ENCODE peak calls at places on chromosome 20, in nine cellular contexts. One of them, this sample, is unnamed.

GRCh38 chr20:21235713-21236445 is 67.3 kb upstream of the XRN2 start:
- DNase-seq in prostate gland: peak; percentile 70
- DNase-seq in CD4-positive, alpha-beta T cell: peak; percentile 54
- DNase-seq in RWPE1: peak; percentile 47
- DNase-seq in Calu3: peak; percentile 38
- DNase-seq in osteocyte: no peak
- DNase-seq in H9: peak; percentile 65
- DNase-seq in cardiac fibroblast: peak; percentile 79
- DNase-seq in ovary: peak; percentile 40
- DNase-seq in this sample: no peak

GRCh38 chr20:17262786-17263185 is 35.9 kb downstream of the PCSK2 start:
- DNase-seq in prostate gland: no peak
- DNase-seq in CD4-positive, alpha-beta T cell: no peak
- DNase-seq in RWPE1: no peak
- DNase-seq in Calu3: no peak
- DNase-seq in osteocyte: no peak
- DNase-seq in H9: no peak
- DNase-seq in cardiac fibroblast: no peak
- DNase-seq in ovary: no peak
- DNase-seq in this sample: no peak

GRCh38 chr20:37564388-37565133 is 36.9 kb upstream of the BLCAP start:
- DNase-seq in prostate gland: no peak
- DNase-seq in CD4-positive, alpha-beta T cell: peak; percentile 19
- DNase-seq in RWPE1: peak; percentile 84
- DNase-seq in Calu3: peak; percentile 84
- DNase-seq in osteocyte: peak; percentile 89
- DNase-seq in H9: peak; percentile 70
- DNase-seq in cardiac fibroblast: peak; percentile 26
- DNase-seq in ovary: peak; percentile 52
- DNase-seq in this sample: peak; percentile 82

GRCh38 chr20:40651121-40651520 is 37.9 kb downstream of the MAFB start:
- DNase-seq in prostate gland: no peak
- DNase-seq in CD4-positive, alpha-beta T cell: no peak
- DNase-seq in RWPE1: peak; percentile 83
- DNase-seq in Calu3: no peak
- DNase-seq in osteocyte: no peak
- DNase-seq in H9: no peak
- DNase-seq in cardiac fibroblast: peak; percentile 70
- DNase-seq in ovary: no peak
- DNase-seq in this sample: no peak

GRCh38 chr20:63295846-63296245 is 2.9 kb downstream of the COL20A1 start:
- DNase-seq in prostate gland: no peak
- DNase-seq in CD4-positive, alpha-beta T cell: no peak
- DNase-seq in RWPE1: no peak
- DNase-seq in Calu3: no peak
- DNase-seq in osteocyte: no peak
- DNase-seq in H9: no peak
- DNase-seq in cardiac fibroblast: no peak
- DNase-seq in ovary: no peak
- DNase-seq in this sample: no peak

GRCh38 chr20:44584103-44584690 is 1.8 kb downstream of the PKIG start:
- DNase-seq in prostate gland: no peak
- DNase-seq in CD4-positive, alpha-beta T cell: no peak
- DNase-seq in RWPE1: no peak
- DNase-seq in Calu3: no peak
- DNase-seq in osteocyte: no peak
- DNase-seq in H9: no peak
- DNase-seq in cardiac fibroblast: no peak
- DNase-seq in ovary: no peak
- DNase-seq in this sample: no peak

GRCh38 chr20:52972190-52972937 is at the start of gene TSHZ2:
- DNase-seq in prostate gland: peak; percentile 16
- DNase-seq in CD4-positive, alpha-beta T cell: peak; percentile 50
- DNase-seq in RWPE1: peak; percentile 61
- DNase-seq in Calu3: peak; percentile 34
- DNase-seq in osteocyte: no peak
- DNase-seq in H9: peak; percentile 52
- DNase-seq in cardiac fibroblast: peak; percentile 70
- DNase-seq in ovary: peak; percentile 73
- DNase-seq in this sample: no peak

GRCh38 chr20:17533396-17533795 is 2.2 kb upstream of the BFSP1 start:
- DNase-seq in prostate gland: no peak
- DNase-seq in CD4-positive, alpha-beta T cell: no peak
- DNase-seq in RWPE1: peak; percentile 79
- DNase-seq in Calu3: no peak
- DNase-seq in osteocyte: no peak
- DNase-seq in H9: peak; percentile 70
- DNase-seq in cardiac fibroblast: peak; percentile 68
- DNase-seq in ovary: no peak
- DNase-seq in this sample: no peak

GRCh38 chr20:38290829-38291581 is 13.0 kb upstream of the BPI start:
- DNase-seq in prostate gland: no peak
- DNase-seq in CD4-positive, alpha-beta T cell: no peak
- DNase-seq in RWPE1: peak; percentile 48
- DNase-seq in Calu3: peak; percentile 59
- DNase-seq in osteocyte: peak; percentile 88
- DNase-seq in H9: peak; percentile 90
- DNase-seq in cardiac fibroblast: peak; percentile 79
- DNase-seq in ovary: no peak
- DNase-seq in this sample: no peak

GRCh38 chr20:40991181-40991889 is 37.3 kb upstream of the TOP1 start:
- DNase-seq in prostate gland: no peak
- DNase-seq in CD4-positive, alpha-beta T cell: no peak
- DNase-seq in RWPE1: no peak
- DNase-seq in Calu3: no peak
- DNase-seq in osteocyte: peak; percentile 53
- DNase-seq in H9: no peak
- DNase-seq in cardiac fibroblast: no peak
- DNase-seq in ovary: no peak
- DNase-seq in this sample: no peak

GRCh38 chr20:62804632-62805364 is at the start of gene OGFR:
- DNase-seq in prostate gland: peak; percentile 62
- DNase-seq in CD4-positive, alpha-beta T cell: peak; percentile 52
- DNase-seq in RWPE1: peak; percentile 92
- DNase-seq in Calu3: peak; percentile 77
- DNase-seq in osteocyte: no peak
- DNase-seq in H9: peak; percentile 55
- DNase-seq in cardiac fibroblast: peak; percentile 62
- DNase-seq in ovary: peak; percentile 81
- DNase-seq in this sample: no peak

GRCh38 chr20:23436681-23437080 is 2.8 kb upstream of the CSTL1 start:
- DNase-seq in prostate gland: no peak
- DNase-seq in CD4-positive, alpha-beta T cell: no peak
- DNase-seq in RWPE1: no peak
- DNase-seq in Calu3: no peak
- DNase-seq in osteocyte: peak; percentile 56
- DNase-seq in H9: no peak
- DNase-seq in cardiac fibroblast: peak; percentile 78
- DNase-seq in ovary: no peak
- DNase-seq in this sample: no peak

GRCh38 chr20:23433628-23434027 is 5.9 kb upstream of the CSTL1 start:
- DNase-seq in prostate gland: no peak
- DNase-seq in CD4-positive, alpha-beta T cell: no peak
- DNase-seq in RWPE1: no peak
- DNase-seq in Calu3: no peak
- DNase-seq in osteocyte: no peak
- DNase-seq in H9: no peak
- DNase-seq in cardiac fibroblast: no peak
- DNase-seq in ovary: no peak
- DNase-seq in this sample: no peak

GRCh38 chr20:23437126-23437894 is 2.2 kb upstream of the CSTL1 start:
- DNase-seq in prostate gland: no peak
- DNase-seq in CD4-positive, alpha-beta T cell: no peak
- DNase-seq in RWPE1: no peak
- DNase-seq in Calu3: no peak
- DNase-seq in osteocyte: no peak
- DNase-seq in H9: no peak
- DNase-seq in cardiac fibroblast: no peak
- DNase-seq in ovary: no peak
- DNase-seq in this sample: no peak

GRCh38 chr20:23435675-23436539 is 3.6 kb upstream of the CSTL1 start:
- DNase-seq in prostate gland: peak; percentile 58
- DNase-seq in CD4-positive, alpha-beta T cell: no peak
- DNase-seq in RWPE1: no peak
- DNase-seq in Calu3: no peak
- DNase-seq in osteocyte: peak; percentile 73
- DNase-seq in H9: no peak
- DNase-seq in cardiac fibroblast: peak; percentile 48
- DNase-seq in ovary: peak; percentile 52
- DNase-seq in this sample: no peak

DNA sequence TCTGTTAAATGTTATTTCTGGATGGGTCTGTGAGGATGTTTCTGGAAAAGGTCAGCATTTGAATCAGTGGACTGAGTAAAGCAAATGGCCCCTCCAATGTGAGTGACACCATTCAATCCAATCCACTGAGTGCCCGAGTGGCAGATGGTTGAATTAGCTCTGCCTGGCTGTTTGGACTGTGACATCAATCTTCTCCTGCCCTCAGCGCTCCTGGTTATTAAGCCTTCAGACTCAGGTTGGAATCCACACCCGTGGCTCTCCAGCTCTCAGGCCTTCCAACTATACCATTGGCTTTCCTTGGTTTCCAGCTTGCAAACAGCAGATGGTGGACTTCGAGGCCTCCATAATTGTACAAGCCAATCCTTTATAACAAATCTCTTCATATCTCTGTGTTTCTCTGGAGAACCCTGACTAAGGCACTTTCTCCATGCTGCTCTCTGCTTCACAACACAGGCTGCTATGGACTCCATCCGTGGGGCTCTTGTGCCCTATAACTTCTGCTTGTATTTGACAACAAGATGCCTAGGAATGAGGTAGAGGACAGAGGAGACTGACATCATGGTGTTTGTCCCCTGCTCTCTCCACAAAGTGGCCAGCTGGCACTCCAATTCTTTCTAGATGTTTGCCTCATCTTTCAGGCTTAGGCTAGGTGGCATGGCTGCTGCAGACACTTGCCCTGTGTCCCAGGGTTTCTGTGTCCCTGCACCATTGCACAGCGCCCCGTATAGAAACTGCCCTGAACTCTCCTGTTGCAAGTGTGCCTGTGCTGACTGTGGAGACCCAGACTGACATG is 4.8 kb upstream of the CSTL1 start:
- DNase-seq in prostate gland: no peak
- DNase-seq in CD4-positive, alpha-beta T cell: no peak
- DNase-seq in RWPE1: no peak
- DNase-seq in Calu3: no peak
- DNase-seq in osteocyte: peak; percentile 51
- DNase-seq in H9: no peak
- DNase-seq in cardiac fibroblast: no peak
- DNase-seq in ovary: no peak
- DNase-seq in this sample: no peak
- TF ChIP-seq CTCF in prostate gland: no peak
- TF ChIP-seq CTCF in CD4-positive, alpha-beta T cell: no peak
- TF ChIP-seq CTCF in RWPE1: no peak
- TF ChIP-seq CTCF in Calu3: no peak
- TF ChIP-seq CTCF in osteocyte: no peak
- TF ChIP-seq CTCF in H9: no peak
- TF ChIP-seq CTCF in cardiac fibroblast: no peak
- TF ChIP-seq CTCF in ovary: no peak
- TF ChIP-seq CTCF in this sample: no peak

GRCh38 chr20:36197271-36197670 is 39.0 kb upstream of the AAR2 start:
- DNase-seq in prostate gland: no peak
- DNase-seq in CD4-positive, alpha-beta T cell: no peak
- DNase-seq in RWPE1: no peak
- DNase-seq in Calu3: no peak
- DNase-seq in osteocyte: no peak
- DNase-seq in H9: no peak
- DNase-seq in cardiac fibroblast: no peak
- DNase-seq in ovary: no peak
- DNase-seq in this sample: no peak
- TF ChIP-seq CTCF in prostate gland: no peak
- TF ChIP-seq CTCF in CD4-positive, alpha-beta T cell: no peak
- TF ChIP-seq CTCF in RWPE1: no peak
- TF ChIP-seq CTCF in Calu3: no peak
- TF ChIP-seq CTCF in osteocyte: no peak
- TF ChIP-seq CTCF in H9: no peak
- TF ChIP-seq CTCF in cardiac fibroblast: no peak
- TF ChIP-seq CTCF in ovary: no peak
- TF ChIP-seq CTCF in this sample: no peak

GRCh38 chr20:33240923-33241322 is 5.1 kb downstream of the BPIFA1 start:
- DNase-seq in prostate gland: no peak
- DNase-seq in CD4-positive, alpha-beta T cell: no peak
- DNase-seq in RWPE1: no peak
- DNase-seq in Calu3: no peak
- DNase-seq in osteocyte: no peak
- DNase-seq in H9: no peak
- DNase-seq in cardiac fibroblast: no peak
- DNase-seq in ovary: no peak
- DNase-seq in this sample: no peak

GRCh38 chr20:33236351-33236750 is 555 bp downstream of the BPIFA1 start:
- DNase-seq in prostate gland: no peak
- DNase-seq in CD4-positive, alpha-beta T cell: no peak
- DNase-seq in RWPE1: no peak
- DNase-seq in Calu3: no peak
- DNase-seq in osteocyte: no peak
- DNase-seq in H9: no peak
- DNase-seq in cardiac fibroblast: no peak
- DNase-seq in ovary: no peak
- DNase-seq in this sample: no peak

GRCh38 chr20:33237989-33238388 is 2.2 kb downstream of the BPIFA1 start:
- DNase-seq in prostate gland: no peak
- DNase-seq in CD4-positive, alpha-beta T cell: no peak
- DNase-seq in RWPE1: no peak
- DNase-seq in Calu3: no peak
- DNase-seq in osteocyte: no peak
- DNase-seq in H9: no peak
- DNase-seq in cardiac fibroblast: no peak
- DNase-seq in ovary: no peak
- DNase-seq in this sample: no peak

GRCh38 chr20:33239979-33240736 is 4.4 kb downstream of the BPIFA1 start:
- DNase-seq in prostate gland: no peak
- DNase-seq in CD4-positive, alpha-beta T cell: no peak
- DNase-seq in RWPE1: no peak
- DNase-seq in Calu3: no peak
- DNase-seq in osteocyte: no peak
- DNase-seq in H9: no peak
- DNase-seq in cardiac fibroblast: no peak
- DNase-seq in ovary: no peak
- DNase-seq in this sample: no peak

DNA sequence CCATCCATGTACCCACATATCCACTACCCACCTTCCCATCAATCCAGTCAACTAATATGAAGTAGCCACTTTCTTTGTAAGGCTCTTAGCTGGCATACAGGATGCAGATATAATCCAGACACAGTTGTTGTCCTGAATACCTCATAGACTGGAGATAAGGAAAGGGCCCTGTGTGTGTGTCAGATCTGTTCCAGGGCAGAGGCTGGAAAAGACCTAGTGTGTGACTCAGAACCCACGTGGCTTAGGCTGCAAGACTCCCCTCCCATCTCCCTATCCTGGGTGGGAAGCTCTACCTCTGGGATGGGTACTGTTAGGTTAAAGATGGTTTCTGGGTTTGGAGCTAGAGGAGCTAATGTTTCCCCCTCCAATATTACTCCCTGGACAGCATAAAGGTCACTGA is 3.6 kb downstream of the BPIFA1 start:
- DNase-seq in prostate gland: no peak
- DNase-seq in CD4-positive, alpha-beta T cell: no peak
- DNase-seq in RWPE1: no peak
- DNase-seq in Calu3: no peak
- DNase-seq in osteocyte: no peak
- DNase-seq in H9: no peak
- DNase-seq in cardiac fibroblast: no peak
- DNase-seq in ovary: no peak
- DNase-seq in this sample: no peak
- TF ChIP-seq CTCF in prostate gland: no peak
- TF ChIP-seq CTCF in CD4-positive, alpha-beta T cell: no peak
- TF ChIP-seq CTCF in RWPE1: no peak
- TF ChIP-seq CTCF in Calu3: no peak
- TF ChIP-seq CTCF in osteocyte: no peak
- TF ChIP-seq CTCF in H9: no peak
- TF ChIP-seq CTCF in cardiac fibroblast: no peak
- TF ChIP-seq CTCF in ovary: no peak
- TF ChIP-seq CTCF in this sample: no peak

GRCh38 chr20:911882-912600 is 4.1 kb downstream of the ANGPT4 start:
- DNase-seq in prostate gland: no peak
- DNase-seq in CD4-positive, alpha-beta T cell: no peak
- DNase-seq in RWPE1: no peak
- DNase-seq in Calu3: peak; percentile 11
- DNase-seq in osteocyte: no peak
- DNase-seq in H9: peak; percentile 56
- DNase-seq in cardiac fibroblast: no peak
- DNase-seq in ovary: no peak
- DNase-seq in this sample: no peak
- TF ChIP-seq CTCF in prostate gland: no peak
- TF ChIP-seq CTCF in CD4-positive, alpha-beta T cell: no peak
- TF ChIP-seq CTCF in RWPE1: no peak
- TF ChIP-seq CTCF in Calu3: no peak
- TF ChIP-seq CTCF in osteocyte: no peak
- TF ChIP-seq CTCF in H9: peak; percentile 60
- TF ChIP-seq CTCF in cardiac fibroblast: no peak
- TF ChIP-seq CTCF in ovary: no peak
- TF ChIP-seq CTCF in this sample: no peak

This sample was measured in type B pancreatic cell.